ENCODE peak calls at places on chromosomes 4 and X, in seven cellular contexts. B, F, T, U, W, J and P are unnamed samples.

GRCh38 chrX:56763556-56764152 is 34.6 kb downstream of the NBDY start:
- DNase-seq in J (peak), U (no peak), B (peak), W (no peak), F (no peak), T (peak), P (peak)

GRCh38 chr4:96407651-96408342 is 567.9 kb downstream of the PDHA2 start:
- DNase-seq in T (no peak), U (no peak), W (peak), J (no peak), B (no peak), F (no peak), P (no peak)

GRCh38 chrX:90883479-90883878 is 551.2 kb upstream of the PABPC5 start:
- DNase-seq in B (no peak), T (no peak), W (no peak), J (no peak), F (no peak), U (no peak), P (no peak)

GRCh38 chr4:8856835-8857590 is 14.6 kb downstream of the HMX1 start:
- DNase-seq in U (no peak), W (no peak), J (no peak), B (no peak), T (no peak), F (no peak), P (no peak)

GRCh38 chr4:40986375-40986774 is 228.0 kb downstream of the APBB2 start:
- DNase-seq in U (no peak), J (no peak), T (no peak), B (no peak), F (peak), W (no peak), P (no peak)

GRCh38 chrX:11125079-11125478 is 13.9 kb downstream of the HCCS start:
- DNase-seq in J (no peak), T (no peak), B (no peak), F (no peak), W (no peak), U (no peak), P (no peak)

GRCh38 chr4:71186566-71187398 is 152.0 kb upstream of the SLC4A4 start:
- DNase-seq in T (no peak), J (no peak), U (no peak), W (peak), F (peak), B (peak), P (peak)

GRCh38 chr4:16597829-16598228 is 300.6 kb downstream of the LDB2 start:
- DNase-seq in F (peak), W (no peak), U (no peak), T (no peak), J (no peak), B (no peak), P (no peak)

GRCh38 chrX:119340606-119341205 is 58.4 kb upstream of the SLC25A43 start:
- DNase-seq in B (no peak), T (no peak), F (no peak), U (no peak), W (no peak), J (no peak), P (no peak)

GRCh38 chrX:1242901-1243402 is 25.7 kb upstream of the CSF2RA start:
- DNase-seq in B (peak), F (no peak), J (no peak), W (no peak), U (no peak), T (no peak), P (no peak)

GRCh38 chrX:140815868-140816267 is 106.3 kb downstream of the LINC00632 start:
- DNase-seq in W (no peak), J (no peak), B (no peak), U (no peak), F (peak), T (peak), P (no peak)

GRCh38 chrX:65689377-65689776 is 21.9 kb downstream of the MSN start:
- DNase-seq in J (no peak), B (no peak), T (no peak), F (no peak), W (no peak), U (no peak), P (no peak)

GRCh38 chr4:108717386-108717785 is 45.5 kb downstream of the ETNPPL start:
- DNase-seq in W (no peak), J (no peak), B (no peak), F (no peak), T (no peak), U (no peak), P (no peak)

GRCh38 chr4:102438396-102438795 is 62.8 kb upstream of the NFKB1 start:
- DNase-seq in U (no peak), B (no peak), T (no peak), J (no peak), F (peak), W (no peak), P (no peak)